ENCODE peak calls at places on chromosome 18, in ten cellular contexts. C is HCEC 1CT; N is aorta; Y is HTR-8/SVneo; E is GM10248; A is dermis microvascular lymphatic vessel endothelial cell; U is IMR-90; J is PC-9; F is iris pigment epithelial cell; W is CD8-positive, alpha-beta T cell. Q is an unnamed sample.

GRCh38 chr18:48022021-48022420 is 91.6 kb upstream of the SMAD2 start:
- DNase-seq in C (no peak), N (no peak), Y (no peak), E (no peak), A (no peak), U (no peak), J (no peak), F (no peak), W (no peak), Q (no peak)

GRCh38 chr18:11909081-11909410 is 929 bp upstream of the MPPE1 start:
- DNase-seq in C (peak), N (no peak), Y (no peak), E (no peak), A (no peak), U (peak), J (no peak), F (peak), W (no peak), Q (no peak)

GRCh38 chr18:57430166-57430958 is 4.8 kb upstream of the ONECUT2 start:
- DNase-seq in C (no peak), N (no peak), Y (no peak), E (no peak), A (no peak), U (no peak), J (no peak), F (no peak), W (no peak), Q (no peak)

GRCh38 chr18:48409591-48410094 is 460 bp upstream of the ZBTB7C start:
- DNase-seq in C (peak), N (peak), Y (no peak), E (peak), A (no peak), U (no peak), J (no peak), F (no peak), W (no peak), Q (no peak)

GRCh38 chr18:3541549-3542386 is 91.8 kb downstream of the TGIF1 start:
- DNase-seq in C (no peak), N (no peak), Y (no peak), E (peak), A (no peak), U (no peak), J (peak), F (no peak), W (no peak), Q (no peak)

GRCh38 chr18:26477828-26478466 is 70.4 kb downstream of the KCTD1 start:
- DNase-seq in C (peak), N (no peak), Y (no peak), E (no peak), A (no peak), U (no peak), J (peak), F (peak), W (no peak), Q (peak)

GRCh38 chr18:9513971-9514512 is 38.7 kb downstream of the RALBP1 start:
- DNase-seq in C (peak), N (no peak), Y (no peak), E (no peak), A (no peak), U (peak), J (peak), F (peak), W (no peak), Q (no peak)

GRCh38 chr18:74661690-74662089 is 64.0 kb downstream of the ZNF407 start:
- DNase-seq in C (no peak), N (no peak), Y (no peak), E (no peak), A (no peak), U (peak), J (no peak), F (no peak), W (no peak), Q (no peak)

GRCh38 chr18:36813753-36814130 is 15.1 kb downstream of the TPGS2 start:
- DNase-seq in C (no peak), N (no peak), Y (no peak), E (no peak), A (no peak), U (no peak), J (no peak), F (no peak), W (no peak), Q (no peak)

GRCh38 chr18:76490040-76490439 is 5.0 kb downstream of the ZNF516 start:
- DNase-seq in C (no peak), N (no peak), Y (no peak), E (no peak), A (no peak), U (no peak), J (no peak), F (no peak), W (no peak), Q (no peak)

GRCh38 chr18:61752973-61753372 is 139.8 kb downstream of the RNF152 start:
- DNase-seq in C (no peak), N (no peak), Y (no peak), E (no peak), A (no peak), U (no peak), J (no peak), F (no peak), W (no peak), Q (no peak)

GRCh38 chr18:22193466-22193865 is 24.1 kb downstream of the GATA6 start:
- DNase-seq in C (no peak), N (no peak), Y (no peak), E (no peak), A (no peak), U (no peak), J (no peak), F (no peak), W (no peak), Q (no peak)

GRCh38 chr18:31741096-31741735 is 19.5 kb downstream of the SLC25A52 start:
- DNase-seq in C (peak), N (no peak), Y (no peak), E (no peak), A (peak), U (peak), J (no peak), F (peak), W (peak), Q (peak)

GRCh38 chr18:21109936-21110666 is 1.5 kb downstream of the ROCK1 start:
- DNase-seq in C (peak), N (no peak), Y (no peak), E (no peak), A (no peak), U (peak), J (no peak), F (no peak), W (no peak), Q (peak)

GRCh38 chr18:77086656-77087390 is 45.8 kb downstream of the MBP start:
- DNase-seq in C (peak), N (peak), Y (no peak), E (no peak), A (no peak), U (no peak), J (peak), F (peak), W (no peak), Q (no peak)

GRCh38 chr18:12520442-12520992 is 112.8 kb downstream of the PRELID3A start:
- DNase-seq in C (peak), N (no peak), Y (peak), E (no peak), A (no peak), U (peak), J (no peak), F (no peak), W (no peak), Q (no peak)

GRCh38 chr18:67682516-67682915 is 166.0 kb upstream of the DSEL start:
- DNase-seq in C (no peak), N (no peak), Y (no peak), E (no peak), A (no peak), U (no peak), J (no peak), F (no peak), W (no peak), Q (no peak)

GRCh38 chr18:13542520-13542847 is 183.9 kb downstream of the FAM210A start:
- DNase-seq in C (no peak), N (no peak), Y (no peak), E (no peak), A (no peak), U (no peak), J (no peak), F (no peak), W (no peak), Q (no peak)

GRCh38 chr18:44848931-44849330 is 168.2 kb downstream of the SETBP1 start:
- DNase-seq in C (no peak), N (no peak), Y (no peak), E (no peak), A (peak), U (no peak), J (no peak), F (no peak), W (no peak), Q (no peak)

Q was measured in RKO.